ENCODE peak calls at places on chromosomes 6 and 20, in five cellular contexts. E is tibial nerve; C is heart right ventricle; K is OCI-LY7; F is CD4-positive, alpha-beta T cell. Y is an unnamed sample.

GRCh38 chr20:1446536-1446935 is 20.1 kb downstream of the NSFL1C start:
- DNase-seq in F (no peak), E (no peak), K (no peak), C (no peak), Y (no peak)

GRCh38 chr6:41440958-41441357 is 105.2 kb upstream of the FOXP4 start:
- DNase-seq in F (no peak), E (no peak), C (no peak), K (no peak), Y (no peak)

GRCh38 chr6:2744778-2745177 is 5.9 kb downstream of the MYLK4 start:
- DNase-seq in F (no peak), E (no peak), K (no peak), C (no peak), Y (no peak)

GRCh38 chr6:5663256-5663655 is 343.5 kb downstream of the NRN1 start:
- DNase-seq in K (no peak), C (no peak), F (no peak), E (no peak), Y (no peak)

GRCh38 chr20:51394706-51395105 is 147.8 kb downstream of the NFATC2 start:
- DNase-seq in F (no peak), C (no peak), E (no peak), K (no peak), Y (no peak)

GRCh38 chr6:129029778-129030177 is 146.8 kb downstream of the LAMA2 start:
- DNase-seq in K (no peak), C (no peak), E (no peak), F (no peak), Y (no peak)

GRCh38 chr20:3887870-3888614 is 1.1 kb upstream of the PANK2 start:
- DNase-seq in K (no peak), E (no peak), C (no peak), F (no peak), Y (no peak)

GRCh38 chr6:168091381-168092264 is 12.6 kb upstream of the FRMD1 start:
- DNase-seq in F (no peak), E (no peak), K (no peak), C (no peak), Y (no peak)

GRCh38 chr6:37303891-37304503 is 46.1 kb upstream of the TMEM217 start:
- DNase-seq in C (no peak), F (no peak), K (peak), E (no peak), Y (no peak)

GRCh38 chr6:11043961-11044711 is at the start of gene ELOVL2:
- DNase-seq in E (no peak), F (no peak), C (peak), K (no peak), Y (peak)

GRCh38 chr6:150231456-150231855 is 88.6 kb downstream of the PPP1R14C start:
- DNase-seq in F (no peak), C (no peak), E (no peak), K (no peak), Y (no peak)

GRCh38 chr6:152298055-152298647 is 339.0 kb downstream of the SYNE1 start:
- DNase-seq in K (peak), C (no peak), F (no peak), E (no peak), Y (no peak)

GRCh38 chr6:142871910-142872331 is 73.1 kb downstream of the HIVEP2 start:
- DNase-seq in K (no peak), C (no peak), F (no peak), E (no peak), Y (no peak)

GRCh38 chr6:13615802-13616140 is 636 bp downstream of the NOL7 start:
- DNase-seq in C (peak), K (peak), E (peak), F (peak), Y (peak)

GRCh38 chr6:157699777-157700636 is 123.0 kb upstream of the SNX9 start:
- DNase-seq in F (no peak), K (no peak), C (no peak), E (no peak), Y (no peak)

GRCh38 chr6:41658551-41659069 is 20.3 kb downstream of the MDFI start:
- DNase-seq in C (no peak), E (no peak), F (no peak), K (no peak), Y (no peak)

GRCh38 chr6:139768196-139768595 is 393.7 kb upstream of the CITED2 start:
- DNase-seq in K (no peak), F (no peak), C (no peak), E (no peak), Y (no peak)

GRCh38 chr6:131070061-131070460 is 7.0 kb upstream of the EPB41L2 start:
- DNase-seq in E (no peak), C (no peak), K (no peak), F (no peak), Y (no peak)

GRCh38 chr6:113830140-113830539 is 27.0 kb upstream of the MARCKS start:
- DNase-seq in K (no peak), F (no peak), E (no peak), C (no peak), Y (no peak)

GRCh38 chr6:169171951-169172350 is 81.7 kb downstream of the THBS2 start:
- DNase-seq in F (no peak), K (no peak), E (no peak), C (no peak), Y (no peak)

GRCh38 chr6:15464211-15464725 is 198.6 kb downstream of the DTNBP1 start:
- DNase-seq in E (no peak), K (peak), C (peak), F (peak), Y (peak)

GRCh38 chr6:3480009-3480408 is 23.2 kb upstream of the SLC22A23 start:
- DNase-seq in E (no peak), K (no peak), F (no peak), C (no peak), Y (no peak)

GRCh38 chr20:438581-439469 is 23.5 kb downstream of the TBC1D20 start:
- DNase-seq in F (peak), E (no peak), C (peak), K (peak), Y (no peak)

GRCh38 chr6:85362652-85363310 is 87.1 kb upstream of the NT5E start:
- DNase-seq in K (no peak), E (no peak), C (no peak), F (no peak), Y (no peak)

GRCh38 chr6:131982740-131983259 is 31.6 kb upstream of the CCN2 start:
- DNase-seq in K (no peak), E (no peak), F (no peak), C (no peak), Y (no peak)

GRCh38 chr6:151240036-151240685 is 394 bp downstream of the AKAP12 start:
- DNase-seq in C (peak), K (no peak), F (no peak), E (peak), Y (peak)

GRCh38 chr20:12372557-12372956 is 454.9 kb downstream of the BTBD3 start:
- DNase-seq in C (no peak), F (no peak), K (no peak), E (no peak), Y (no peak)

GRCh38 chr6:150539568-150539967 is 60.1 kb upstream of the PLEKHG1 start:
- DNase-seq in K (no peak), C (no peak), E (no peak), F (no peak), Y (no peak)

GRCh38 chr6:47308674-47309325 is 905 bp downstream of the TNFRSF21 start:
- DNase-seq in F (no peak), E (no peak), K (peak), C (peak), Y (no peak)

GRCh38 chr20:36214684-36215256 is 21.5 kb upstream of the AAR2 start:
- DNase-seq in K (peak), E (no peak), C (no peak), F (no peak), Y (no peak)

GRCh38 chr6:31659649-31660223 is 842 bp downstream of the C6orf47 start:
- DNase-seq in F (no peak), E (no peak), C (no peak), K (peak), Y (no peak)

GRCh38 chr6:142353690-142354089 is 51.9 kb downstream of the ADGRG6 start:
- DNase-seq in E (no peak), K (no peak), C (no peak), F (no peak), Y (no peak)

GRCh38 chr6:110552901-110553641 is 76.7 kb upstream of the SLC22A16 start:
- DNase-seq in F (no peak), E (no peak), K (no peak), C (no peak), Y (no peak)

GRCh38 chr20:24838551-24839530 is 110.2 kb upstream of the CST7 start:
- DNase-seq in F (no peak), C (no peak), K (no peak), E (no peak), Y (no peak)

GRCh38 chr6:37029249-37029959 is 23.9 kb downstream of the FGD2 start:
- DNase-seq in F (no peak), K (peak), C (peak), E (no peak), Y (no peak)

GRCh38 chr6:159100789-159101182 is 56.0 kb upstream of the TAGAP start:
- DNase-seq in F (no peak), K (no peak), E (no peak), C (no peak), Y (no peak)

GRCh38 chr20:36319356-36320260 is 13.5 kb downstream of the DLGAP4 start:
- DNase-seq in F (no peak), K (no peak), C (no peak), E (no peak), Y (no peak)

GRCh38 chr20:53950031-53950430 is 120.4 kb downstream of the BCAS1 start:
- DNase-seq in K (no peak), E (no peak), F (no peak), C (no peak), Y (no peak)

GRCh38 chr20:34337544-34337943 is 25.5 kb upstream of the ITCH start:
- DNase-seq in C (no peak), F (no peak), E (no peak), K (no peak), Y (no peak)
- TF ChIP-seq CTCF in C (no peak), F (no peak), E (no peak), K (no peak), Y (no peak)

GRCh38 chr6:82178084-82178758 is 69.3 kb downstream of the IBTK start:
- DNase-seq in K (no peak), C (no peak), F (no peak), E (no peak), Y (no peak)
- TF ChIP-seq CTCF in K (peak), C (peak), F (no peak), E (no peak), Y (no peak)

GRCh38 chr6:125363360-125364121 is 61.8 kb upstream of the HDDC2 start:
- DNase-seq in E (peak), C (peak), F (no peak), K (no peak), Y (no peak)
- TF ChIP-seq CTCF in E (no peak), C (no peak), F (no peak), K (no peak), Y (no peak)

GRCh38 chr6:69768664-69769063 is 28.1 kb downstream of the LMBRD1 start:
- DNase-seq in E (no peak), K (no peak), C (no peak), F (no peak), Y (no peak)
- TF ChIP-seq CTCF in E (no peak), K (peak), C (no peak), F (no peak), Y (no peak)

GRCh38 chr6:147382945-147383554 is 125.4 kb upstream of the SAMD5 start:
- DNase-seq in F (no peak), E (no peak), K (peak), C (no peak), Y (no peak)
- TF ChIP-seq CTCF in F (peak), E (no peak), K (peak), C (peak), Y (no peak)

GRCh38 chr20:32638848-32639247 is 34.9 kb downstream of the C20orf203 start:
- DNase-seq in K (no peak), F (no peak), E (no peak), C (peak), Y (no peak)
- TF ChIP-seq CTCF in K (no peak), F (no peak), E (no peak), C (no peak), Y (no peak)

GRCh38 chr6:105836379-105836778 is 249.8 kb upstream of the PRDM1 start:
- DNase-seq in F (no peak), E (no peak), K (peak), C (no peak), Y (no peak)

GRCh38 chr6:105836889-105837288 is 249.2 kb upstream of the PRDM1 start:
- DNase-seq in C (no peak), K (peak), F (no peak), E (no peak), Y (no peak)

GRCh38 chr6:105834548-105834947 is 251.6 kb upstream of the PRDM1 start:
- DNase-seq in F (no peak), E (no peak), K (no peak), C (no peak), Y (no peak)

GRCh38 chr6:105838156-105838555 is 248.0 kb upstream of the PRDM1 start:
- DNase-seq in C (no peak), F (no peak), E (no peak), K (no peak), Y (no peak)

DNA sequence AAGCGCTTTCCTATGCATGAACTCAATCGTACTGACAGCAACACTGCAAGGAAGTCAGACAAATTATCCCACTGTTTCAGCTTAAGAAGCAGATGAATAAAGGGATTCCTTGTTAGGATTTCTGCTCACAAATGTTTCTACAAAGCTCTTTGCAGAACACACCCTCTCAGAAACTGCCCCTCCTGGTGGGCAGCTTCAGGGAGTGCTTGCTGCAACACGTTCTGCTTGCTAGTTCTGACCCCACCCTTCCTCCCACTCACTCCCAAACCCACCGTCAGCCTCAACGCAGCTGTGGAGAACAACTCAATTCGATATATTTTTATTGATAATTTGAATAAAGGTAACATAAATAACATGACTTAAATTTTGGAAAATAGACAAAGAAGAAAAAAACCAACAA is 250.8 kb upstream of the PRDM1 start:
- DNase-seq in F (no peak), K (peak), E (no peak), C (no peak), Y (no peak)
- TF ChIP-seq CTCF in F (no peak), K (peak), E (peak), C (peak), Y (no peak)